ENCODE peak calls at places on chromosomes 12 and 14, in seven cellular contexts. Z, Q, J, D, U, Y and T are unnamed samples.

GRCh38 chr12:113449299-113449698 is 22.4 kb downstream of the LHX5 start:
- DNase-seq in D (no peak), J (no peak), Y (no peak), Q (no peak), Z (no peak), U (no peak), T (no peak)

GRCh38 chr12:6919588-6919987 is 5.2 kb downstream of the ENO2 start:
- DNase-seq in Z (no peak), D (peak), Q (no peak), U (no peak), Y (no peak), J (no peak), T (no peak)

GRCh38 chr12:105428793-105429192 is 98.3 kb downstream of the C12orf75 start:
- DNase-seq in Z (no peak), D (no peak), U (no peak), Q (no peak), J (no peak), Y (no peak), T (no peak)

GRCh38 chr12:10557329-10557728 is 51.6 kb downstream of the EIF2S3B start:
- DNase-seq in Z (no peak), Y (no peak), Q (no peak), J (no peak), U (no peak), D (no peak), T (no peak)

GRCh38 chr12:124517260-124518050 is 50.0 kb downstream of the NCOR2 start:
- DNase-seq in U (peak), J (peak), D (peak), Y (no peak), Z (no peak), Q (peak), T (no peak)

GRCh38 chr14:36495666-36496065 is 24.4 kb downstream of the NKX2-1 start:
- DNase-seq in D (no peak), Y (no peak), J (no peak), U (no peak), Z (no peak), Q (no peak), T (no peak)

GRCh38 chr12:110355080-110355479 is 48.4 kb downstream of the ANAPC7 start:
- DNase-seq in Q (no peak), D (no peak), U (peak), J (peak), Z (peak), Y (no peak), T (no peak)

GRCh38 chr12:46409974-46410373 is 37.4 kb upstream of the SLC38A2 start:
- DNase-seq in D (no peak), Z (no peak), J (no peak), Q (no peak), Y (no peak), U (no peak), T (no peak)

GRCh38 chr12:129885287-129885686 is 18.5 kb downstream of the TMEM132D start:
- DNase-seq in Q (no peak), Y (no peak), U (no peak), Z (no peak), J (no peak), D (no peak), T (no peak)

GRCh38 chr12:129886541-129886940 is 17.3 kb downstream of the TMEM132D start:
- DNase-seq in J (no peak), Y (no peak), Q (no peak), U (no peak), Z (no peak), D (no peak), T (no peak)

DNA sequence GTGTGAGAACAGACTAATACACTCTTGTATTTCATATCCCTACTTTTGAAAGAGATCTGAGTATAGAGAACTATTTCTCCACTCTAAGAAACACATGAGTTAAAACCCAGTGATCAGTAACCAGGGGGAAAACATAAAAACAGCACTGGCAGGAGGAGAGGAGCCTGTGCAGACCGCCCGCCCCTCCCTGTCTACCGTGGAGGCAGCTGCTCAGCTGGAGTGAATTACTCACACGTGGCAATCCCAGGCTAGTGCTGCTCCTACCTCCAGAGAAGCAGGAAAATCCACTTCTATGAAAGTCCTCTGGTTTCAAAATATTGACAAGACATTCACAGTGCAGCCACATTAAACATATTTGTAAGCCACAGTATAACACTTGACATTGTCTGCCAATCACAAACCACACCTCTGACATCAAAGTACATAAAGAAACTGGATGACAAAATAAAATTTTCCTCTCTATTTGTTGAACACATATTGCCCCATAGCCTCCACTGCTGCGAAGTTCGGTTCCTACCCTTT is 16.7 kb downstream of the TMEM132D start:
- DNase-seq in Z (no peak), Y (no peak), U (no peak), Q (no peak), D (no peak), J (no peak), T (no peak)
- TF ChIP-seq CTCF in Z (no peak), Y (no peak), U (no peak), Q (no peak), D (no peak), J (no peak), T (no peak)

DNA sequence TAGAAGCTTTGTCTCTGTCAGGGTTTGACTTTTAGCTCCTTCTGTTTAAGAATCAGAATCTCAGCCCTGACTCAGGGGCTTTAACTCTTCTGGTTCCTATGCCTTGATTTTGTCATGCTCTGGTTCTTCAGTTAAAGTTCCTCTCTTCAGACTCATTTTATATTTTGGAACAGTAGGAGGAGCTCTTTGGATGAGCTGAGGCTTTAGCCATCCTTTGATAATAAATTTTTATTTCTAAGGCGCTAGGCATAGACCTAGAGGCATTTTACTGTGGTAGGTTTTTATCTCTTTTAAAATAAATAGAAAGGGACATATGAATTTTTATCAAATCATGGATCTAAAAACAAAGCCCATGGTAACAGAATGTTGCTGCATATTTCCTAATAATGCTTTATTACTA is 51.7 kb downstream of the ATP23 start:
- DNase-seq in D (no peak), Q (no peak), J (no peak), Y (no peak), U (no peak), Z (no peak), T (no peak)
- TF ChIP-seq CTCF in D (no peak), Q (no peak), J (no peak), Y (no peak), U (no peak), Z (peak), T (no peak)

GRCh38 chr14:59511916-59512530 is 27.7 kb downstream of the JKAMP start:
- DNase-seq in D (no peak), Y (peak), U (no peak), Z (peak), Q (no peak), J (peak), T (no peak)
- TF ChIP-seq CTCF in D (no peak), Y (peak), U (peak), Z (peak), Q (no peak), J (no peak), T (peak)

GRCh38 chr12:5217936-5218335 is 174.3 kb downstream of the KCNA5 start:
- DNase-seq in Q (no peak), Z (no peak), Y (no peak), U (no peak), J (no peak), D (no peak), T (no peak)

GRCh38 chr12:5210918-5211290 is 167.2 kb downstream of the KCNA5 start:
- DNase-seq in J (no peak), U (no peak), D (no peak), Q (no peak), Z (no peak), Y (no peak), T (no peak)

GRCh38 chr12:5210179-5210917 is 166.7 kb downstream of the KCNA5 start:
- DNase-seq in Q (no peak), U (no peak), Z (no peak), J (no peak), D (no peak), Y (no peak), T (no peak)

GRCh38 chr12:5213990-5214389 is 170.3 kb downstream of the KCNA5 start:
- DNase-seq in U (no peak), D (no peak), Q (no peak), Z (no peak), Y (no peak), J (no peak), T (no peak)
- TF ChIP-seq CTCF in U (no peak), D (no peak), Q (no peak), Z (no peak), Y (no peak), J (no peak), T (no peak)

DNA sequence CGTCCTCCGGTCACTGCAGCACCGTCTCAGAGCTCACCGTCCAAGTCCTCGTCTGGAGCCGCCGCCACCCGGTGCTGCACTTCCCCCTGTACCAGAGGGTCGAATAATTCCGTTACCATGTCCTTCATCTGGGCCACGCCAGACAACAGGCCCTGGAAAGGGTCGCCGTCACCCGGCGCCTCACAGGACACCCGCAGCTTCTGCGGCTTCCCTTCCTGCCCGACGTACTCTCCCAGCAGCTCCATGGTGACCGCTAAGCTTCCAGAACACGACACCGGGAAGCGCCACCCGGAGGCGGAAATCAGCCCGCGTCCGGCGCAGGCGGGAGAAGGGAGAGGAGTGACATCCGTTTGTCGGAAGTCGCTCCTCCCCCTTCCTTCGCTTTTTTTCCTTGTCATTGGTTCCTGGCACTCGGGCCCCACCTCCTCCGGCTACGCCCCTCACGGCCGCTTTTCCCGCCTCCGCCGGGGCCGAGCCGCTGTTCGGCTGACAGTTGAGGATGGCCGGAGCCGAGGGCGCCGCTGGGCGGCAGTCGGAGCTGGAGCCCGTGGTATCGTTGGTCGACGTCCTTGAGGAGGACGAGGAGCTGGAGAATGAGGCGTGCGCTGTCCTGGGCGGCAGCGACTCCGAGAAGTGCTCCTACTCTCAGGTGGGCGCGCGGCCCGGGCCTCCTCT is at the start of the genes GON7 and UBR7:
- DNase-seq in Y (peak), Q (peak), U (peak), J (peak), Z (peak), D (peak), T (peak)
- TF ChIP-seq CTCF in Y (no peak), Q (peak), U (peak), J (no peak), Z (peak), D (peak), T (peak)

GRCh38 chr12:31021181-31021580 is 52.5 kb upstream of the DDX11 start:
- DNase-seq in J (no peak), Z (no peak), U (no peak), Q (no peak), Y (no peak), D (no peak), T (no peak)

GRCh38 chr12:31020385-31021166 is 53.1 kb upstream of the DDX11 start:
- DNase-seq in Q (peak), Z (peak), J (no peak), U (no peak), Y (no peak), D (no peak), T (no peak)

GRCh38 chr12:31018106-31018890 is 55.4 kb upstream of the DDX11 start:
- DNase-seq in J (no peak), D (no peak), Y (no peak), Z (peak), Q (no peak), U (no peak), T (no peak)

GRCh38 chr12:31019106-31019505 is 54.6 kb upstream of the DDX11 start:
- DNase-seq in Q (no peak), U (no peak), J (no peak), Z (no peak), D (no peak), Y (no peak), T (no peak)

GRCh38 chr12:31019561-31020308 is 53.9 kb upstream of the DDX11 start:
- DNase-seq in Y (no peak), Z (peak), U (no peak), Q (peak), J (no peak), D (no peak), T (no peak)
- TF ChIP-seq CTCF in Y (no peak), Z (no peak), U (no peak), Q (no peak), J (no peak), D (no peak), T (no peak)

DNA sequence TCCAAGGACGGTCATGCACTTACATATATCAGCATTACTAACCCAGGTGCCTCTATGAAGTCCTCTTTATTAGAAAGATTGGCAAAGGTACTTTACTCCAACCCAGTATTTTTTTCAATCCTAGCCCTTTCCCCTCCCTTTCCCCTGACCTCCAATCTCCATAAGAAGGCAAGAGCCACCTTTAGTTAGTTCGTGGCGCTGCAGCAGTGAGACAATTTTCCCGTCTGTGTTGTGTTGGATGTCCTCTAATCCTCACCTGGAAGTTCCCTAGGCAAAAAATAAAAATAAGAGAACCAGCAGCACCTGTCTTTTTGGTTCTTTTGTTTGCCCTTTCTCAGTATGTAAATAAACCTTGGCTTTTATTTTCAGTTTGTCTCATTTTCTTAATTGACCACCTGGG is 439.6 kb upstream of the LRFN5 start:
- DNase-seq in D (no peak), U (no peak), Y (no peak), Z (peak), J (no peak), Q (no peak), T (no peak)
- TF ChIP-seq CTCF in D (no peak), U (no peak), Y (no peak), Z (peak), J (no peak), Q (no peak), T (no peak)